ENCODE peak calls at places on chromosomes 2 and 18, in seven cellular contexts. G, S, H, C, Q, F and L are unnamed samples.

GRCh38 chr2:39772086-39772811 is 6.8 kb downstream of the THUMPD2 start:
- DNase-seq in G (no peak), S (no peak), H (no peak), C (no peak), Q (no peak), F (no peak), L (no peak)

GRCh38 chr2:1168856-1169255 is 218.2 kb downstream of the SNTG2 start:
- DNase-seq in G (no peak), S (no peak), H (no peak), C (no peak), Q (no peak), F (no peak), L (no peak)

GRCh38 chr2:120593921-120594686 is 141.6 kb upstream of the GLI2 start:
- DNase-seq in G (no peak), S (no peak), H (no peak), C (no peak), Q (no peak), F (no peak), L (no peak)

GRCh38 chr18:75226956-75227316 is 16.3 kb downstream of the TSHZ1 start:
- DNase-seq in G (no peak), S (no peak), H (no peak), C (no peak), Q (no peak), F (no peak), L (no peak)

GRCh38 chr18:58502628-58503027 is 126.3 kb downstream of the ALPK2 start:
- DNase-seq in G (no peak), S (no peak), H (no peak), C (no peak), Q (no peak), F (no peak), L (no peak)

GRCh38 chr2:9649261-9649660 is 18.5 kb upstream of the YWHAQ start:
- DNase-seq in G (no peak), S (no peak), H (no peak), C (no peak), Q (no peak), F (no peak), L (no peak)

GRCh38 chr18:22349317-22349898 is 68.3 kb downstream of the CTAGE1 start:
- DNase-seq in G (no peak), S (no peak), H (no peak), C (no peak), Q (no peak), F (no peak), L (no peak)

GRCh38 chr2:208320686-208321085 is 54.6 kb downstream of the PIKFYVE start:
- DNase-seq in G (no peak), S (peak; percentile 15), H (no peak), C (no peak), Q (peak; percentile 52), F (peak; percentile 60), L (no peak)

GRCh38 chr2:238032755-238033337 is 28.0 kb upstream of the SCLY start:
- DNase-seq in G (no peak), S (no peak), H (no peak), C (no peak), Q (no peak), F (no peak), L (no peak)

GRCh38 chr2:199923924-199924323 is 12.8 kb downstream of the C2orf69 start:
- DNase-seq in G (no peak), S (no peak), H (no peak), C (no peak), Q (no peak), F (no peak), L (no peak)

GRCh38 chr18:67771271-67771670 is 254.8 kb upstream of the DSEL start:
- DNase-seq in G (no peak), S (no peak), H (no peak), C (no peak), Q (no peak), F (no peak), L (no peak)

GRCh38 chr2:144453486-144454158 is 66.3 kb downstream of the ZEB2 start:
- DNase-seq in G (no peak), S (no peak), H (no peak), C (no peak), Q (no peak), F (no peak), L (no peak)

GRCh38 chr2:52810460-52810859 is 957.1 kb upstream of the CHAC2 start:
- DNase-seq in G (no peak), S (no peak), H (no peak), C (peak; percentile 30), Q (no peak), F (no peak), L (no peak)

GRCh38 chr18:78138993-78139496 is 840.6 kb upstream of the SALL3 start:
- DNase-seq in G (no peak), S (no peak), H (no peak), C (no peak), Q (no peak), F (no peak), L (no peak)

GRCh38 chr2:183029219-183029618 is 9.0 kb downstream of the NCKAP1 start:
- DNase-seq in G (no peak), S (no peak), H (no peak), C (no peak), Q (no peak), F (no peak), L (no peak)

GRCh38 chr2:10278029-10278762 is 24.5 kb upstream of the HPCAL1 start:
- DNase-seq in G (peak; percentile 39), S (no peak), H (no peak), C (no peak), Q (peak; percentile 73), F (peak; percentile 77), L (no peak)

GRCh38 chr18:69483574-69483973 is 82.9 kb downstream of the DOK6 start:
- DNase-seq in G (no peak), S (no peak), H (no peak), C (no peak), Q (no peak), F (no peak), L (no peak)

GRCh38 chr18:24027156-24027555 is 12.6 kb downstream of the TTC39C start:
- DNase-seq in G (peak; percentile 38), S (no peak), H (peak; percentile 81), C (no peak), Q (peak; percentile 29), F (no peak), L (no peak)

GRCh38 chr2:213316001-213316735 is 31.9 kb downstream of the SPAG16 start:
- DNase-seq in G (no peak), S (no peak), H (no peak), C (no peak), Q (no peak), F (no peak), L (peak; percentile 91)

GRCh38 chr2:673016-673415 is 4.2 kb downstream of the TMEM18 start:
- DNase-seq in G (no peak), S (no peak), H (no peak), C (no peak), Q (no peak), F (no peak), L (no peak)

GRCh38 chr2:28292491-28292890 is 100.2 kb upstream of the FOSL2 start:
- DNase-seq in G (no peak), S (no peak), H (no peak), C (no peak), Q (no peak), F (no peak), L (no peak)

GRCh38 chr2:217362290-217362689 is 502.4 kb upstream of the TNP1 start:
- DNase-seq in G (no peak), S (no peak), H (no peak), C (no peak), Q (no peak), F (no peak), L (no peak)

GRCh38 chr2:26911911-26912861 is 58.3 kb upstream of the MAPRE3 start:
- DNase-seq in G (no peak), S (no peak), H (no peak), C (no peak), Q (no peak), F (no peak), L (no peak)

GRCh38 chr2:107633580-107634147 is 193.0 kb upstream of the RGPD4 start:
- DNase-seq in G (no peak), S (no peak), H (peak; percentile 74), C (no peak), Q (no peak), F (no peak), L (no peak)

GRCh38 chr2:230512955-230513748 is 97.2 kb downstream of the SP100 start:
- DNase-seq in G (no peak), S (no peak), H (no peak), C (no peak), Q (no peak), F (no peak), L (no peak)
- H3K4me3 ChIP-seq in G (no peak overlapping the region), S (no peak overlapping the region), H (no peak overlapping the region), C (no peak overlapping the region), Q (no peak overlapping the region), F (no peak overlapping the region), L (no peak overlapping the region)

GRCh38 chr2:169182573-169182972 is 113.2 kb downstream of the DHRS9 start:
- DNase-seq in G (no peak), S (no peak), H (no peak), C (no peak), Q (no peak), F (no peak), L (no peak)
- TF ChIP-seq CTCF in G (no peak), S (no peak), H (no peak), C (no peak), Q (no peak), F (no peak), L (no peak)

GRCh38 chr2:127673304-127674069 is 1.8 kb downstream of the LIMS2 start:
- DNase-seq in G (no peak), S (no peak), H (no peak), C (no peak), Q (no peak), F (peak; percentile 20), L (no peak)
- H3K4me3 ChIP-seq in G (peak overlapping the region; percentile 77), S (no peak overlapping the region), H (no peak overlapping the region), C (no peak overlapping the region), Q (peak overlapping the region; percentile 94), F (peak overlapping the region; percentile 91), L (no peak overlapping the region)

GRCh38 chr2:7911196-7911595 is 770.7 kb upstream of the ID2 start:
- DNase-seq in G (no peak), S (no peak), H (no peak), C (no peak), Q (no peak), F (no peak), L (no peak)
- TF ChIP-seq CTCF in G (no peak), S (no peak), H (no peak), C (no peak), Q (no peak), F (no peak), L (no peak)

GRCh38 chr2:174593041-174593440 is 4.6 kb downstream of the WIPF1 start:
- DNase-seq in G (no peak), S (no peak), H (no peak), C (no peak), Q (no peak), F (no peak), L (no peak)
- H3K4me3 ChIP-seq in G (no peak overlapping the region), S (peak overlapping the region; percentile 79), H (no peak overlapping the region), C (no peak overlapping the region), Q (peak overlapping the region; percentile 30), F (peak overlapping the region; percentile 45), L (no peak overlapping the region)